ENCODE peak calls at places on chromosomes 11 and 22, in six cellular contexts. T is prostate gland; D is naive thymus-derived CD4-positive, alpha-beta T cell; R is fibroblast of lung; V is upper lobe of right lung; Z is cardiac muscle cell. I is an unnamed sample. For H3K4me1, the result is how much of the 10 kb centered on the place peaks cover.

GRCh38 chr11:15170170-15170569 is 55.4 kb downstream of the INSC start:
- DNase-seq in T (no peak), D (no peak), R (no peak), V (no peak), Z (no peak), I (no peak)

GRCh38 chr11:7570938-7571337 is 57.1 kb downstream of the PPFIBP2 start:
- DNase-seq in T (no peak), D (no peak), R (no peak), V (no peak), Z (no peak), I (no peak)

GRCh38 chr22:27919943-27920755 is 1.1 kb upstream of the PITPNB start:
- DNase-seq in T (no peak), D (no peak), R (peak), V (no peak), Z (peak), I (no peak)

GRCh38 chr22:37940698-37941376 is 12.6 kb downstream of the C22orf23 start:
- DNase-seq in T (no peak), D (no peak), R (no peak), V (no peak), Z (no peak), I (no peak)

GRCh38 chr11:84686726-84687125 is 940.4 kb downstream of the DLG2 start:
- DNase-seq in T (no peak), D (no peak), R (no peak), V (no peak), Z (no peak), I (no peak)

GRCh38 chr11:76203131-76203925 is 3.0 kb downstream of the WNT11 start:
- DNase-seq in T (no peak), D (no peak), R (no peak), V (no peak), Z (no peak), I (peak)

GRCh38 chr11:62805991-62806441 is 776 bp upstream of the NXF1 start:
- DNase-seq in T (no peak), D (no peak), R (no peak), V (no peak), Z (no peak), I (peak)

GRCh38 chr11:95068549-95068948 is 1.8 kb downstream of the SRSF8 start:
- DNase-seq in T (peak), D (peak), R (peak), V (peak), Z (peak), I (peak)

GRCh38 chr11:36594316-36594989 is at the start of gene IFTAP:
- DNase-seq in T (peak), D (peak), R (peak), V (peak), Z (peak), I (peak)

GRCh38 chr11:82731691-82732277 is 1.9 kb downstream of the FAM181B start:
- DNase-seq in T (no peak), D (no peak), R (no peak), V (no peak), Z (no peak), I (no peak)

GRCh38 chr11:131966667-131967066 is 596.3 kb downstream of the NTM start:
- DNase-seq in T (no peak), D (no peak), R (no peak), V (no peak), Z (no peak), I (no peak)

GRCh38 chr11:76859708-76860233 is 947 bp upstream of the ACER3 start:
- DNase-seq in T (no peak), D (no peak), R (no peak), V (no peak), Z (no peak), I (no peak)

GRCh38 chr11:34915136-34916013 is 804 bp downstream of the APIP start:
- DNase-seq in T (peak), D (no peak), R (peak), V (no peak), Z (no peak), I (no peak)

GRCh38 chr22:31233001-31233400 is 20.9 kb downstream of the LIMK2 start:
- DNase-seq in T (no peak), D (no peak), R (no peak), V (no peak), Z (no peak), I (no peak)

GRCh38 chr22:32824531-32825315 is 23.2 kb downstream of the TIMP3 start:
- DNase-seq in T (no peak), D (no peak), R (no peak), V (no peak), Z (no peak), I (no peak)
- H3K4me1 ChIP-seq in T (under half), D (under half), R (under half), V (half or more), Z (under half), I (under half)

GRCh38 chr11:13117344-13117743 is 108.2 kb downstream of the RASSF10 start:
- DNase-seq in T (no peak), D (no peak), R (no peak), V (no peak), Z (no peak), I (no peak)

GRCh38 chr11:13119928-13120520 is 110.9 kb downstream of the RASSF10 start:
- DNase-seq in T (no peak), D (no peak), R (no peak), V (no peak), Z (no peak), I (no peak)

GRCh38 chr11:13118194-13118593 is 109.1 kb downstream of the RASSF10 start:
- DNase-seq in T (no peak), D (no peak), R (peak), V (no peak), Z (no peak), I (no peak)

GRCh38 chr11:13119361-13119760 is 110.2 kb downstream of the RASSF10 start:
- DNase-seq in T (no peak), D (no peak), R (no peak), V (no peak), Z (no peak), I (no peak)

GRCh38 chr11:13118691-13119090 is 109.6 kb downstream of the RASSF10 start:
- DNase-seq in T (no peak), D (no peak), R (no peak), V (no peak), Z (no peak), I (no peak)
- H3K27ac ChIP-seq in T (no peak), D (no peak), R (peak), V (no peak), Z (no peak), I (no peak)

GRCh38 chr11:108617055-108617454 is 23.5 kb upstream of the EXPH5 start:
- DNase-seq in T (no peak), D (no peak), R (no peak), V (no peak), Z (no peak), I (no peak)

GRCh38 chr11:108618529-108618928 is 25.0 kb upstream of the EXPH5 start:
- DNase-seq in T (no peak), D (no peak), R (no peak), V (no peak), Z (no peak), I (no peak)

GRCh38 chr11:108624196-108624925 is 30.8 kb upstream of the EXPH5 start:
- DNase-seq in T (no peak), D (no peak), R (no peak), V (no peak), Z (no peak), I (no peak)

GRCh38 chr11:108616549-108616948 is 23.0 kb upstream of the EXPH5 start:
- DNase-seq in T (no peak), D (no peak), R (peak), V (no peak), Z (no peak), I (no peak)

GRCh38 chr11:108620958-108621772 is 27.6 kb upstream of the EXPH5 start:
- DNase-seq in T (no peak), D (no peak), R (no peak), V (no peak), Z (no peak), I (no peak)
- H3K4me1 ChIP-seq in T (under half), D (under half), R (under half), V (under half), Z (under half), I (under half)

GRCh38 chr11:61265357-61265756 is 24.4 kb downstream of the PGA5 start:
- DNase-seq in T (no peak), D (no peak), R (no peak), V (no peak), Z (no peak), I (no peak)

GRCh38 chr11:61266602-61267001 is 25.6 kb downstream of the PGA5 start:
- DNase-seq in T (no peak), D (no peak), R (no peak), V (no peak), Z (no peak), I (no peak)

GRCh38 chr11:61268588-61269250 is 26.4 kb downstream of the VWCE start:
- DNase-seq in T (no peak), D (no peak), R (no peak), V (no peak), Z (no peak), I (no peak)

GRCh38 chr11:61264795-61265194 is 23.8 kb downstream of the PGA5 start:
- DNase-seq in T (no peak), D (no peak), R (no peak), V (no peak), Z (no peak), I (no peak)

GRCh38 chr11:61267437-61267841 is 26.5 kb downstream of the PGA5 start:
- DNase-seq in T (no peak), D (no peak), R (no peak), V (no peak), Z (no peak), I (no peak)
- H3K27ac ChIP-seq in T (no peak), D (no peak), R (no peak), V (no peak), Z (no peak), I (no peak)

DNA sequence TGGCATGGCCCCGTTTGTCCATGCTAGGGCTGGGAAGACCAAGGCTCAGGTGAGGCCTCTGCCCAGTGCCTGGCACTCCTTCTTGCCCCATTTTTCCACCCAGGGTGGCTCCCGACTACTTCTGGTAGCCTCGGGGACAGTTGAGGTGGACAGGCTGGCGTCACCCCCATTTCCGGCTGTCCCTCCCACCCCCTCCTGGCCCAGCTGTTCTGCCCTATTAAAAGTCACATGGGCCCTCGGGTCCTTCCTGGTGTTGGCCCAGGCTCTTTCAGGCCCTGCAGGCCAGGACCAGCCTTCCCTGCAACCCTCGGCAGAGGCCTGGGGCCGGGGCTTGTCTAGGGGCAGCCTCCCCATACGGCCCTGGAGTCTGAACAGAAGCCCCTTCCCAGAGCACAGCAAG is 9.5 kb downstream of the CD81 start:
- DNase-seq in T (no peak), D (no peak), R (no peak), V (no peak), Z (no peak), I (peak)
- H3K4me1 ChIP-seq in T (half or more), D (half or more), R (half or more), V (half or more), Z (under half), I (half or more)

DNA sequence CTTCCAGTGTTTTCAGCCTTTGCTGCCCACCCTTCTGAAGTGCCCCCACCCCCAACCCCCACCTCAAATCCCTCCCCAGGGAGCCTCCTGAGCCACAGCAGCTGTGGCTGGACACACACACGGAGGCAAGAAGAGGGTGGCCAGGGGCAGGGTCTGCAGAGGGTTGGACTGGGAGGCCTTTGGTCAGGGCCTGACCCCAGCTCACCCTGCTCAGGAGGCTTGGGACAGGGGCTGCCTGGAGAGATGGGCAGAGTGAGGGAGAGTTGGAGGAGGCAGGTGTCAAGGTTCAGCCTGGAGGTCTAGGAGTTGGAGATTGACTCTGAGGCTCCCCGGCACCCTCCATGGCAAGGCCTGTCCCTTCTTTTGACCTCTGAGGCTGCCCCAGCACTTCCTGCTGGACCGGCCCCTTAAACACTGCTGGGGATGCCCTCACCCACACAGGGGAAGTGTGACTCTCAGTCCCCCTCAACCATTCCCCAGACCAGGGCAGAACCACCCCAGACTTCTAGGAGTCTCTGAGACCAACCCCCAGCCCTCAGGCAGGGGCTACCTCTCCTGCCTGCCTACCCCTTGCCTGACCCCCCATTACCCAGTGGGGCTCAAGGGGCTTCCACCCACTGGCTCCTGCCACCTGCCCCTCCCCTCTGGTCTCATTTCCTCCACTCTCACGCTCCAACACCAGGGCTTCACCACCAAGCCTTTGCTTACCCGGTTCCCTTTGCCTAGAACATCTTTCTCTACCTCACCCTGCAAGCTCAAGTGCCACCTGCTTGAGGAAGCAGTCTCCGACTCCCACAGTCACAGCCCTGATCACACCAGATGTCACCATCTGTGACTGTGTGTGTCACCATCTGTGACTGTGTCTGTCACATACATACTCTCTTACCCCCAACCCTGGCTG is 8.6 kb downstream of the ARAP1 start:
- DNase-seq in T (no peak), D (no peak), R (no peak), V (no peak), Z (no peak), I (peak)
- H3K27ac ChIP-seq in T (no peak), D (no peak), R (no peak), V (peak), Z (peak), I (no peak)

I was measured in kidney.